ENCODE peak calls at places on chromosomes 6 and 20, in seven cellular contexts. T is PC-3, W is osteoblast, C is MM.1S, Y is A549, D is fibroblast of lung, X is endothelial cell of umbilical vein. G is an unnamed sample.

GRCh38 chr20:24444531-24445190 is 24.8 kb upstream of the SYNDIG1 start:
- DNase-seq in T (no peak), W (no peak), C (no peak), Y (no peak), D (no peak), X (no peak), G (no peak)

GRCh38 chr6:131383421-131384411 is 189.3 kb upstream of the ARG1 start:
- DNase-seq in T (no peak), W (no peak), C (no peak), Y (no peak), D (no peak), X (no peak), G (no peak)

GRCh38 chr6:150142657-150143501 is at the start of gene PPP1R14C:
- DNase-seq in T (peak; percentile 44), W (peak; percentile 93), C (no peak), Y (no peak), D (no peak), X (no peak), G (no peak)

GRCh38 chr6:88120635-88121034 is 45.5 kb downstream of the CNR1 start:
- DNase-seq in T (no peak), W (no peak), C (no peak), Y (no peak), D (no peak), X (no peak), G (no peak)

GRCh38 chr20:32449890-32450401 is 91.8 kb downstream of the ASXL1 start:
- DNase-seq in T (no peak), W (peak; percentile 62), C (no peak), Y (no peak), D (no peak), X (no peak), G (no peak)

GRCh38 chr6:79570129-79570801 is 33.0 kb upstream of the LCA5 start:
- DNase-seq in T (peak; percentile 76), W (peak; percentile 65), C (no peak), Y (no peak), D (no peak), X (peak; percentile 70), G (no peak)

GRCh38 chr6:6824381-6824780 is 235.9 kb downstream of the LY86 start:
- DNase-seq in T (no peak), W (no peak), C (no peak), Y (no peak), D (no peak), X (no peak), G (no peak)

GRCh38 chr6:81561731-81562130 is 190.8 kb downstream of the TENT5A start:
- DNase-seq in T (no peak), W (no peak), C (no peak), Y (no peak), D (no peak), X (no peak), G (no peak)

GRCh38 chr6:24908555-24908954 is 27.2 kb downstream of the RIPOR2 start:
- DNase-seq in T (peak; percentile 66), W (no peak), C (no peak), Y (no peak), D (no peak), X (no peak), G (no peak)

GRCh38 chr6:24910850-24911712 is 24.7 kb downstream of the RIPOR2 start:
- DNase-seq in T (peak; percentile 37), W (peak; percentile 87), C (no peak), Y (no peak), D (peak; percentile 37), X (peak; percentile 23), G (peak; percentile 62)

GRCh38 chr6:24909281-24910216 is 26.2 kb downstream of the RIPOR2 start:
- DNase-seq in T (no peak), W (peak; percentile 63), C (no peak), Y (no peak), D (no peak), X (no peak), G (peak; percentile 69)

GRCh38 chr6:24910331-24910849 is 25.4 kb downstream of the RIPOR2 start:
- DNase-seq in T (no peak), W (no peak), C (no peak), Y (no peak), D (no peak), X (no peak), G (peak; percentile 82)

GRCh38 chr6:24911983-24912382 is 23.8 kb downstream of the RIPOR2 start:
- DNase-seq in T (no peak), W (no peak), C (no peak), Y (no peak), D (no peak), X (no peak), G (no peak)
- H3K4me2 ChIP-seq in T (no peak overlapping the region), W (peak overlapping the region; percentile 90), C (no peak overlapping the region), Y (no peak overlapping the region), D (no peak overlapping the region), X (no peak overlapping the region), G (peak overlapping the region; percentile 89)

DNA sequence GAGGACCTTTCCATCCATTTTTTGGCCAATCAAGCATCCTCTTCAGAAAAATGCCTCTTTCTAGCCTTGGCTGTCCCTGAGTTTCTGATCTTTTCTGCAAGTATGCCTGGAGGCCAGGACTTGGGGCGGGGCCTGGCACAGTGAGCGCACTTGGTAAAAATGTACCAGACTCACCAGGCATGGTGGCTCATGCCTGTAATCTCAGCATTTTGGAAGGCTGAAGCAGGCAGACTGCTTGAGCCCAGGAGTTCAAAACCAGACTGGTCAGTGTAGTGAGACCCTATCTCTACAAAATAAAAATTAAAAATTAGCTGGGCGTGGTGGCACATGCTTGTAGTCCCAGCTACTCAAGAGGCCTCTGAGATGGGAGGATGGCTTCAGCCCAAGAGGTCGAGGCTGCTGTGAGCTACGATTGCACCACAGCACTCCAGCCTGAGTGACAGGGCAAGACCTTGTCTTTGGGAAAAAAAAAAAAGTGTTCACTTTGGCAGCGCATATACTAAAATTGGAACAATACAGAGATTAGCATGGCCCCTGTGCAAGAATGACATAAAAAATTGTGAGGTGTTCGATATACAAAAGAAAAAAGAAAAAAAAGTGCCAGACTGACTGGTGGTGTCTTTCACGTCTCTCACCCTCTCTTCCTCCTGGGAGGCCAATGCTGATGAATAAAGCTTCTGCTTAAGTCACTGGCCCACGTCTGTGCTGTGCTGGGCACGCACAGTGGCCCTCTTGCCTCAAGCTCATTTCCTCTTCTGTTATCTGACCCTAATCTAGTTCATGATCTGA is 18.1 kb upstream of the SLC9A8 start:
- DNase-seq in T (no peak), W (no peak), C (no peak), Y (no peak), D (no peak), X (no peak), G (no peak)
- H3K4me2 ChIP-seq in T (no peak overlapping the region), W (no peak overlapping the region), C (no peak overlapping the region), Y (peak overlapping the region; percentile 52), D (no peak overlapping the region), X (no peak overlapping the region), G (no peak overlapping the region)

DNA sequence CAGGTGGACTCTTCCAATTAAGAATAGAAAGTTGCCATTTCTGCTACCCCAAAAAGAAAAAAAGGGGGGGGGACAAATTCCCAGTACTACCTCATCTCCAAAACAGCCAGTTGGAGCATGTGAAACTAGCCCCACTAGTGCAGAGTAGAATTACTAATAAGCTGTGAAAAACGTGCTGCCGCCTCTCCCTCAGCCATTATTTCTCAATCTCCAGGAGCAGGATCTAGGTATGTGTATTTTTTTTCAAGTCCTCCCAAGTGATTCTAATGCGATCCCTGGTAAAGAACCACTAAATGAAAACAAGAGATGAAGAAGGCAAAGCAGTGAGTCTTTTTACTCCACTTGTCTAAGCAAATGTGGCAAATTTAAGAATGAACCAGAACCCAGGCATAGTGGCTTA is 154.5 kb upstream of the SHLD1 start:
- DNase-seq in T (no peak), W (no peak), C (no peak), Y (no peak), D (no peak), X (no peak), G (no peak)
- H3K4me2 ChIP-seq in T (no peak overlapping the region), W (no peak overlapping the region), C (peak overlapping the region; percentile 95), Y (no peak overlapping the region), D (no peak overlapping the region), X (no peak overlapping the region), G (peak overlapping the region; percentile 66)

GRCh38 chr6:112468359-112468758 is 121.2 kb downstream of the RFPL4B start:
- DNase-seq in T (peak; percentile 72), W (no peak), C (no peak), Y (no peak), D (no peak), X (no peak), G (no peak)
- H3K4me2 ChIP-seq in T (peak overlapping the region; percentile 66), W (no peak overlapping the region), C (no peak overlapping the region), Y (peak overlapping the region; percentile 33), D (no peak overlapping the region), X (no peak overlapping the region), G (no peak overlapping the region)

GRCh38 chr6:65123516-65123915 is 583.5 kb downstream of the EYS start:
- DNase-seq in T (no peak), W (no peak), C (no peak), Y (no peak), D (peak; percentile 80), X (no peak), G (no peak)
- H3K4me2 ChIP-seq in T (no peak overlapping the region), W (no peak overlapping the region), C (no peak overlapping the region), Y (no peak overlapping the region), D (no peak overlapping the region), X (no peak overlapping the region), G (no peak overlapping the region)

GRCh38 chr6:144673807-144674206 is 388.7 kb downstream of the UTRN start:
- DNase-seq in T (no peak), W (no peak), C (no peak), Y (no peak), D (no peak), X (no peak), G (no peak)

GRCh38 chr6:144681334-144681733 is 396.2 kb downstream of the UTRN start:
- DNase-seq in T (no peak), W (no peak), C (no peak), Y (no peak), D (no peak), X (no peak), G (no peak)

GRCh38 chr6:144678844-144679243 is 393.7 kb downstream of the UTRN start:
- DNase-seq in T (no peak), W (peak; percentile 37), C (no peak), Y (no peak), D (peak; percentile 60), X (peak; percentile 69), G (no peak)

DNA sequence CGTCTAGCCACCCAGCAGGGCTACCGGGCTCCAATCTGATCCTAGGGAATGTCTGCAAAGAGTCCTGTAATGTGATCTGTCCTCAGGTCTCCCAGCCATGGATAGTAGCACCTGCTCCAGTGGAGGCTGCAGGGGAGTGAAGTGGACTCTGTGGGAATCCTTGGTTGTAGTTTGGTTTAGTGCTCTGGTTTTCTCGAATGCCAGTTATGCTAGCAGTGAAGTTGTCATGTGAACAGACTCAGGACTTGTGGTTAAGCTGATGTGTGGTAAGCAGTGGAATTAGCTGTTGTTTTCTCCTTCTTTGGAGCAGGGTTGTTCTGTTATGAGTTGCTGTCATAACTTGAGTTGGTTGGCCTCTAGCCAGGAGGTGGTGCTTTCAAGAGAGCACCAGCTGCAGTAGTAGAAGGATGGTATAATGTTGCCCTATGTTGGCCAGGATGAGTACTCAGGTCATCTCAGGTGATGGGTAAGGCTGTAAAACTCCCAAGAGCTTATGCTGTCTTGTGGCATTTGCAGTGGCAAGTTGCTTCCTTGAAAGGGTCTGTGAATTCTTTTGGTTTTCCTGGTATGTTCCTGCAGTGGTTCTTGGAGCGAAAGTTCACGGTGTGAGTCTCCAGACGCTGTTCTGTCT is 390.2 kb downstream of the UTRN start:
- DNase-seq in T (no peak), W (no peak), C (peak; percentile 75), Y (no peak), D (peak; percentile 82), X (peak; percentile 17), G (no peak)
- H3K4me2 ChIP-seq in T (no peak overlapping the region), W (peak overlapping the region; percentile 66), C (no peak overlapping the region), Y (no peak overlapping the region), D (peak overlapping the region; percentile 42), X (no peak overlapping the region), G (no peak overlapping the region)